ENCODE peak calls at places on chromosomes 6 and 20, in eight cellular contexts. E is fibroblast of lung, W is lung, I is heart right ventricle, H is H1, R is left ventricle myocardium inferior, Q is cardiac muscle cell, F is ovary. O is an unnamed sample. For H3K36me3 and H3K9me3, the result is how much of the 10 kb centered on the place peaks cover.

GRCh38 chr20:47351643-47352331 is 4.7 kb downstream of the ZMYND8 start:
- DNase-seq in R (no peak), F (no peak), E (peak), Q (peak), H (no peak), W (no peak), I (no peak), O (no peak)

GRCh38 chr6:131038612-131039344 is 24.3 kb downstream of the EPB41L2 start:
- DNase-seq in E (peak), I (no peak), R (no peak), Q (no peak), H (no peak), F (no peak), W (no peak), O (no peak)

GRCh38 chr6:112189494-112189893 is 64.9 kb downstream of the LAMA4 start:
- DNase-seq in Q (no peak), H (no peak), I (no peak), F (no peak), W (no peak), E (peak), R (no peak), O (no peak)

GRCh38 chr20:1860446-1860845 is 34.8 kb upstream of the SIRPA start:
- DNase-seq in I (no peak), E (peak), R (no peak), H (no peak), Q (no peak), F (no peak), W (no peak), O (no peak)

GRCh38 chr6:114000066-114000465 is 29.1 kb upstream of the HDAC2 start:
- DNase-seq in R (no peak), E (peak), H (no peak), W (no peak), F (no peak), Q (no peak), I (no peak), O (no peak)

GRCh38 chr6:300026-300425 is 7.7 kb downstream of the DUSP22 start:
- DNase-seq in E (no peak), F (no peak), W (no peak), I (no peak), R (no peak), H (no peak), Q (no peak), O (no peak)

GRCh38 chr20:4470375-4470774 is 251.3 kb upstream of the PRND start:
- DNase-seq in F (no peak), I (no peak), R (no peak), H (no peak), E (peak), Q (no peak), W (no peak), O (no peak)

GRCh38 chr6:37168809-37169457 is 1.0 kb upstream of the PIM1 start:
- DNase-seq in E (no peak), I (no peak), W (no peak), R (no peak), H (no peak), Q (peak), F (no peak), O (no peak)

GRCh38 chr20:58084966-58085365 is 143.5 kb downstream of the ANKRD60 start:
- DNase-seq in I (no peak), F (no peak), H (peak), R (no peak), W (peak), Q (no peak), E (no peak), O (no peak)

GRCh38 chr20:18566892-18567738 is at the start of gene SMIM26:
- DNase-seq in W (peak), Q (peak), R (peak), F (peak), H (peak), E (peak), I (peak), O (peak)

GRCh38 chr6:157559201-157559756 is 178.3 kb downstream of the ZDHHC14 start:
- DNase-seq in H (no peak), W (no peak), Q (no peak), I (no peak), E (no peak), F (no peak), R (no peak), O (peak)

GRCh38 chr6:142275146-142276006 is 26.4 kb upstream of the ADGRG6 start:
- DNase-seq in F (no peak), H (no peak), W (no peak), Q (no peak), I (no peak), R (no peak), E (peak), O (no peak)

GRCh38 chr6:34246563-34247391 is 2.0 kb downstream of the SMIM29 start:
- DNase-seq in Q (peak), I (no peak), E (no peak), H (peak), W (no peak), F (no peak), R (no peak), O (no peak)

GRCh38 chr6:9481292-9482029 is 933.4 kb downstream of the TFAP2A start:
- DNase-seq in H (no peak), I (no peak), Q (no peak), E (peak), W (no peak), R (no peak), F (no peak), O (no peak)

GRCh38 chr20:44280387-44280786 is 30.6 kb downstream of the FITM2 start:
- DNase-seq in E (no peak), Q (no peak), H (no peak), F (no peak), W (no peak), R (no peak), I (no peak), O (no peak)

GRCh38 chr6:69696273-69696672 is 100.5 kb downstream of the LMBRD1 start:
- DNase-seq in F (no peak), H (no peak), Q (no peak), R (no peak), I (no peak), E (peak), W (no peak), O (no peak)

GRCh38 chr6:111210074-111210729 is 122.9 kb downstream of the SLC16A10 start:
- DNase-seq in W (no peak), E (peak), R (no peak), F (no peak), I (peak), H (peak), Q (peak), O (no peak)

GRCh38 chr6:109440325-109441068 is at the start of the genes PPIL6 and SMPD2:
- DNase-seq in H (peak), Q (peak), F (peak), R (peak), I (peak), W (peak), E (peak), O (peak)
- H3K36me3 ChIP-seq in H (under half), Q (under half), F (under half), R (under half), I (under half), W (under half), E (under half), O (under half)

GRCh38 chr20:59726196-59726595 is 121.9 kb downstream of the PHACTR3 start:
- DNase-seq in R (no peak), I (no peak), H (no peak), F (no peak), E (no peak), W (no peak), Q (no peak), O (no peak)
- H3K9me3 ChIP-seq in R (under half), I (under half), H (half or more), F (under half), E (under half), W (under half), Q (under half), O (under half)

GRCh38 chr6:116105247-116105646 is 4.6 kb downstream of the NT5DC1 start:
- DNase-seq in Q (no peak), E (no peak), R (no peak), W (no peak), I (no peak), F (no peak), H (no peak), O (no peak)
- H3K36me3 ChIP-seq in Q (under half), E (under half), R (under half), W (under half), I (under half), F (under half), H (under half), O (under half)

GRCh38 chr6:22129751-22130150 is 167.1 kb downstream of the PRL start:
- DNase-seq in R (no peak), Q (no peak), I (no peak), F (no peak), H (no peak), E (peak), W (no peak), O (no peak)
- H3K9me3 ChIP-seq in R (under half), Q (under half), I (under half), F (under half), H (under half), E (under half), W (under half), O (under half)

GRCh38 chr20:37515876-37516275 is 5.2 kb upstream of the NNAT start:
- DNase-seq in E (no peak), W (no peak), I (no peak), Q (no peak), F (no peak), R (no peak), H (no peak), O (no peak)

GRCh38 chr20:37517371-37517748 is 3.7 kb upstream of the NNAT start:
- DNase-seq in F (no peak), H (no peak), W (no peak), R (no peak), Q (no peak), E (no peak), I (no peak), O (no peak)

GRCh38 chr20:37518059-37518458 is 3.0 kb upstream of the NNAT start:
- DNase-seq in E (no peak), I (no peak), R (no peak), H (no peak), Q (no peak), W (no peak), F (no peak), O (no peak)

GRCh38 chr20:37518606-37519507 is 2.2 kb upstream of the NNAT start:
- DNase-seq in R (peak), E (no peak), H (no peak), F (no peak), W (no peak), Q (no peak), I (peak), O (no peak)

GRCh38 chr20:37516697-37517370 is 4.2 kb upstream of the NNAT start:
- DNase-seq in H (no peak), W (no peak), E (peak), R (no peak), Q (no peak), I (no peak), F (no peak), O (no peak)
- H3K36me3 ChIP-seq in H (under half), W (under half), E (under half), R (under half), Q (under half), I (half or more), F (under half), O (under half)

GRCh38 chr6:167987396-167987795 is 10.1 kb upstream of the KIF25 start:
- DNase-seq in E (no peak), F (no peak), Q (no peak), W (no peak), H (peak), I (no peak), R (no peak), O (no peak)
- H3K9me3 ChIP-seq in E (under half), F (under half), Q (under half), W (under half), H (under half), I (under half), R (under half), O (under half)

O was measured in vagina.